ENCODE peak calls at places on chromosomes 5 and 9, in nine cellular contexts. X is adipocyte, A is body of pancreas, M is amniotic stem cell, R is cardiac muscle cell, W is mucosa of descending colon, H is NCI-H1105 treated with DMSO at 0.1 percent for 48 hours, Q is dermis blood vessel endothelial cell, O is Caco-2. L is an unnamed sample.

GRCh38 chr5:128644863-128645262 is 106.8 kb upstream of the FBN2 start:
- DNase-seq in W (no peak), M (no peak), X (peak), R (peak), H (no peak), O (no peak), A (no peak), Q (peak), L (peak)

GRCh38 chr5:77326986-77327734 is 116.7 kb downstream of the PDE8B start:
- DNase-seq in H (no peak), M (no peak), X (no peak), O (no peak), R (no peak), A (no peak), W (no peak), Q (no peak), L (no peak)

GRCh38 chr9:81871695-81872094 is 56.5 kb upstream of the SPATA31D4 start:
- DNase-seq in A (no peak), R (peak), Q (peak), H (no peak), O (no peak), X (peak), W (no peak), M (peak), L (peak)

GRCh38 chr9:124286292-124286931 is 28.7 kb downstream of the NEK6 start:
- DNase-seq in H (no peak), Q (peak), W (peak), X (peak), A (no peak), O (no peak), R (peak), M (peak), L (peak)

GRCh38 chr9:90821697-90822096 is 20.1 kb downstream of the SYK start:
- DNase-seq in O (no peak), X (no peak), Q (no peak), H (no peak), R (no peak), A (no peak), M (no peak), W (no peak), L (no peak)

GRCh38 chr5:170572453-170572852 is 68.6 kb downstream of the KCNIP1 start:
- DNase-seq in Q (peak), X (peak), A (no peak), M (no peak), H (peak), O (no peak), R (no peak), W (no peak), L (no peak)

GRCh38 chr9:4852419-4852818 is 59.7 kb downstream of the RCL1 start:
- DNase-seq in R (no peak), A (no peak), X (no peak), H (no peak), M (no peak), Q (no peak), W (no peak), O (no peak), L (no peak)

GRCh38 chr5:175728885-175729828 is 71.3 kb downstream of the HRH2 start:
- DNase-seq in R (peak), A (no peak), O (peak), X (no peak), Q (peak), W (no peak), H (no peak), M (no peak), L (no peak)

GRCh38 chr5:132763369-132764036 is 13.5 kb downstream of the SEPTIN8 start:
- DNase-seq in X (no peak), W (no peak), Q (no peak), R (no peak), H (no peak), O (no peak), M (no peak), A (no peak), L (no peak)

GRCh38 chr5:174198541-174198940 is 153.0 kb downstream of the NSG2 start:
- DNase-seq in R (no peak), Q (no peak), O (no peak), H (no peak), M (no peak), W (no peak), X (no peak), A (no peak), L (no peak)

GRCh38 chr5:102532126-102532525 is 33.3 kb upstream of the SLCO6A1 start:
- DNase-seq in R (peak), A (no peak), M (no peak), O (no peak), H (no peak), W (no peak), Q (no peak), X (peak), L (peak)

GRCh38 chr5:135920199-135920598 is 24.6 kb upstream of the IL9 start:
- DNase-seq in Q (no peak), R (no peak), W (no peak), H (no peak), O (no peak), A (no peak), X (no peak), M (no peak), L (no peak)

GRCh38 chr5:179212870-179213269 is 132.4 kb downstream of the ADAMTS2 start:
- DNase-seq in W (no peak), O (no peak), M (no peak), H (no peak), X (peak), Q (no peak), R (no peak), A (no peak), L (no peak)

GRCh38 chr5:69502375-69503143 is 10.0 kb downstream of the OCLN start:
- DNase-seq in Q (peak), H (no peak), X (peak), O (no peak), A (no peak), M (no peak), R (peak), W (no peak), L (peak)

GRCh38 chr5:112691758-112692157 is 45.9 kb upstream of the APC start:
- DNase-seq in W (peak), Q (peak), M (no peak), H (no peak), X (no peak), A (peak), R (peak), O (peak), L (peak)

GRCh38 chr9:117092582-117092981 is 322.3 kb downstream of the ASTN2 start:
- DNase-seq in A (no peak), O (no peak), R (peak), W (no peak), Q (no peak), H (no peak), M (no peak), X (no peak), L (peak)

GRCh38 chr9:21889673-21890072 is 87.2 kb downstream of the MTAP start:
- DNase-seq in W (no peak), A (no peak), M (no peak), Q (no peak), R (no peak), X (no peak), O (no peak), H (no peak), L (no peak)

GRCh38 chr9:120536949-120537640 is 42.9 kb downstream of the CDK5RAP2 start:
- DNase-seq in X (no peak), H (no peak), O (no peak), M (no peak), Q (no peak), R (no peak), A (no peak), W (no peak), L (no peak)

GRCh38 chr5:74440341-74440740 is 200.2 kb downstream of the ENC1 start:
- DNase-seq in A (no peak), M (no peak), R (no peak), O (no peak), W (no peak), H (no peak), X (no peak), Q (no peak), L (no peak)

GRCh38 chr5:96736937-96737336 is 70.8 kb downstream of the ERAP1 start:
- DNase-seq in O (no peak), Q (no peak), W (no peak), H (no peak), X (no peak), A (no peak), M (no peak), R (no peak), L (no peak)

GRCh38 chr5:52419357-52419756 is 368.4 kb upstream of the ITGA1 start:
- DNase-seq in W (no peak), R (no peak), M (no peak), Q (no peak), X (no peak), O (no peak), A (no peak), H (no peak), L (no peak)

GRCh38 chr5:95841914-95842812 is 19.6 kb upstream of the GLRX start:
- DNase-seq in R (peak), X (peak), Q (peak), H (no peak), O (no peak), M (no peak), W (peak), A (no peak), L (peak)

GRCh38 chr5:21644032-21644431 is 1209.1 kb downstream of the CDH12 start:
- DNase-seq in Q (no peak), A (no peak), R (no peak), H (no peak), W (no peak), X (no peak), M (no peak), O (no peak), L (no peak)

GRCh38 chr5:83895860-83896259 is 175.2 kb upstream of the HAPLN1 start:
- DNase-seq in R (no peak), M (no peak), O (no peak), A (no peak), H (no peak), Q (no peak), W (no peak), X (no peak), L (peak)

GRCh38 chr9:137482094-137482781 is 23.1 kb upstream of the NSMF start:
- DNase-seq in H (no peak), R (peak), A (no peak), X (peak), M (peak), W (peak), O (no peak), Q (peak), L (peak)

GRCh38 chr9:115063058-115063850 is 54.7 kb downstream of the TNC start:
- DNase-seq in A (no peak), O (no peak), W (no peak), R (peak), H (no peak), X (peak), Q (no peak), M (peak), L (peak)

GRCh38 chr5:61746836-61747575 is 414.9 kb downstream of the ZSWIM6 start:
- DNase-seq in R (no peak), O (no peak), X (peak), W (no peak), M (no peak), Q (no peak), A (no peak), H (no peak), L (no peak)

GRCh38 chr9:27619743-27620142 is 46.5 kb upstream of the C9orf72 start:
- DNase-seq in M (no peak), Q (no peak), H (no peak), W (no peak), O (no peak), X (no peak), R (no peak), A (no peak), L (no peak)

GRCh38 chr5:10632110-10632903 is 68.4 kb downstream of the ANKRD33B start:
- DNase-seq in X (no peak), M (no peak), R (peak), H (no peak), Q (no peak), O (no peak), A (no peak), W (peak), L (no peak)

GRCh38 chr5:67790390-67790789 is 425.2 kb upstream of the PIK3R1 start:
- DNase-seq in O (no peak), H (no peak), R (no peak), W (no peak), Q (no peak), A (no peak), X (no peak), M (no peak), L (no peak)